ENCODE peak calls at places on chromosomes 5 and 9, in nine cellular contexts. N, A, E, G, S, H, V, W and R are unnamed samples.
A peak's percentile ranks its signal among the peaks of the same experiment; 100 is the strongest.

GRCh38 chr5:158814521-158814920 is 285.2 kb downstream of the EBF1 start:
- DNase-seq in A (no peak), H (no peak), N (no peak), G (no peak), W (no peak), V (no peak), S (no peak), E (no peak), R (no peak)

GRCh38 chr5:32231929-32232328 is 57.8 kb upstream of the GOLPH3 start:
- DNase-seq in S (no peak), H (no peak), W (no peak), G (no peak), N (peak; percentile 89), A (peak; percentile 7), E (no peak), V (no peak), R (no peak)

GRCh38 chr9:120308495-120308894 is 271.5 kb downstream of the CDK5RAP2 start:
- DNase-seq in H (no peak), E (no peak), V (no peak), S (no peak), N (peak; percentile 16), A (no peak), G (no peak), W (no peak), R (no peak)

GRCh38 chr5:135493406-135494180 is 41.4 kb upstream of the TIFAB start:
- DNase-seq in A (no peak), V (no peak), H (no peak), G (peak; percentile 27), W (no peak), E (no peak), N (peak; percentile 87), S (peak; percentile 92), R (no peak)

GRCh38 chr5:57937501-57937900 is 454.9 kb upstream of the ACTBL2 start:
- DNase-seq in H (no peak), A (no peak), G (no peak), W (no peak), E (no peak), V (no peak), N (no peak), S (peak; percentile 24), R (no peak)

GRCh38 chr5:120217001-120217400 is 247.1 kb upstream of the PRR16 start:
- DNase-seq in E (no peak), V (no peak), G (no peak), W (no peak), N (no peak), S (no peak), H (no peak), A (no peak), R (no peak)

GRCh38 chr9:89274838-89275237 is 36.2 kb upstream of the CKS2 start:
- DNase-seq in A (no peak), E (no peak), H (no peak), W (no peak), G (no peak), V (no peak), S (peak; percentile 99), N (peak; percentile 68), R (no peak)

GRCh38 chr9:110099236-110099741 is 108.7 kb downstream of the C9orf152 start:
- DNase-seq in E (no peak), A (no peak), S (peak; percentile 84), W (no peak), G (no peak), H (peak; percentile 38), V (no peak), N (peak; percentile 32), R (no peak)

DNA sequence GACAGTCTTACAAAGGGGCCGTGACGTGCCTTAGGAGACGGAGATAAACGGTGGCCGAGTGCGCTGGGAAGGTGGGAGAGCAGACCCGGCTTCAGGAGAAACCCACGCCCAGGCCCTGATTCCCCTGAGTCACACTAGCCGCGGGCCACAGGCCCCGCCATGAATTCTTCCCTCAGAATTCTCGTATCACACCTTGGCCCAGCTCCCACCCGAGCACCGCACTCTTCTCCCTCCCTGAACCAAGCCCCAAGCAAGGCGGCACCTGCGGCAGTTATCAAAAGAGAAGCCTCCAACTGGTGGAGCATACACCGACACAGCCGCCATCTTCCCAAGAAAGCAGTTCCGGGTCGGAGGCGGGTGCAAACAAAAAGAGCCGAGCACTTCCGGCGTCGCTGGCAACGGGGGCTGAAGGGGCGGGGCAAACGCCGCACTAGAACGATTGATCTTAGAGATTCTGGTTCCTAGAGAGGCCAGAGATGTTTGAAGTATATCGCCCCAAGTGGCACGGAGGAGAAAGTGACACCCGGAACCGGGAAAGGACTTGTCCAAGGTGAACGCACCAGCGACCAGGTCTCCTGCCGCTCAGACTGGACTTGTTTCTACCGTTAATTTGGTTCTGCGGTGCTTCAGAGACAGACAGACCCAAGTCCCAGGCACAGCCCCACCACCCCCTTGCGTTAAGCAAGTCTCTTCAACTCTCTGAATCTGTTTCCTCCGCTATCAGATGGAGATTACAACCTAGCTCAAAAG is at the start of gene PSMB7:
- DNase-seq in H (peak; percentile 96), W (peak; percentile 96), G (peak; percentile 92), E (peak; percentile 87), S (peak; percentile 96), N (peak; percentile 96), V (peak; percentile 96), A (peak; percentile 99), R (peak; percentile 95)
- TF ChIP-seq POLR2A in H (peak; percentile 32), W (peak; percentile 56), G (peak; percentile 41), E (peak; percentile 81), S (peak; percentile 83), N (peak; percentile 70), V (peak; percentile 75), A (peak; percentile 80), R (peak; percentile 44)

GRCh38 chr5:172193872-172194271 is at the start of gene EFCAB9:
- DNase-seq in W (no peak), G (no peak), N (no peak), V (no peak), H (no peak), A (no peak), S (no peak), E (no peak), R (no peak)
- TF ChIP-seq POLR2A in W (no peak), G (no peak), N (no peak), V (no peak), H (no peak), A (no peak), S (no peak), E (no peak), R (no peak)

GRCh38 chr9:34653610-34654072 is 1.7 kb downstream of the IL11RA start:
- DNase-seq in E (no peak), W (no peak), G (no peak), S (peak; percentile 20), A (no peak), H (peak; percentile 63), V (no peak), N (no peak), R (peak; percentile 40)

GRCh38 chr9:34653131-34653530 is 1.1 kb downstream of the IL11RA start:
- DNase-seq in W (no peak), S (peak; percentile 52), G (no peak), E (no peak), A (no peak), N (no peak), V (no peak), H (no peak), R (no peak)

GRCh38 chr9:34655394-34655793 is 3.4 kb downstream of the IL11RA start:
- DNase-seq in N (no peak), E (no peak), A (no peak), H (no peak), W (no peak), V (no peak), S (no peak), G (no peak), R (no peak)

GRCh38 chr9:34652608-34653007 is 623 bp downstream of the IL11RA start:
- DNase-seq in A (no peak), N (no peak), H (no peak), E (no peak), G (no peak), V (no peak), W (no peak), S (no peak), R (no peak)

DNA sequence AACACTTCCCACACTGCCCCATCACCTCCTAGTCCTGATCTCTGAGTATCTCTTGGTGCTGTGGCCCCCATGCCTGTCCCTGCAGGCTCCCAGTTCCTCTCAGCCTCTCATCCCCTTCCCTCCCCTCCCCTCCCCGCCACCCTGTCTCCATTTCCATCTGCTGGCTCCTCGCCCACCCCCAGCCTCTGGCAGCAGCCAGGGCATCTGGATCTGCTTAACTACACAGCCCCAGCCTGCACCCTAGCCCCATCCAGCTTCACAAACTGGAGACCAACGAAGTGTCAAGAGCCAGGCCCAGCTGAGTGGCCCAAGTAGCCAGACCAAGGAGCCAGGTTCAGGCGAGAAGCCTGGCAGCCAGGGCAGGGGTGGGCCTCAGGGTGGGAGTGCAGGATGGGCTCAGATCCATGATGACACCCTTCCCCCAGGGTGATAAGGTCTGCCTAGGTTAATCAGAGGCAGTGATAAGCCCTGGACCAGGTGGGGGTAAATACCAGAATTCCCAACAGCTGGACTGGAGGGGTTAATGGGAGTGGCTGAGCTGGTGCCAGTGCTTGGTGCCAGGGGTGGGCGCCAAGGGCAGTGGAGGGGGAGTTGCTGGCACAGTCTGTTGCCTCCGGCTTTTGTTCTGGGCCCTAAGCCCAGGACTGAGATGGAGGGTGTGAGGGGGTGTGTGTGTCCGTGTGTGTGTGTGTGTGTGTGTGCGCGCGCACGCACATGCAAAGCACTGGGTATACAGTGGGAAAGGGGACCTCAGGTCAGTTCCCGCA is 2.5 kb downstream of the IL11RA start:
- DNase-seq in S (peak; percentile 57), G (no peak), N (no peak), W (no peak), V (peak; percentile 84), E (no peak), H (peak; percentile 87), A (no peak), R (peak; percentile 81)
- TF ChIP-seq POLR2A in S (no peak), G (no peak), N (no peak), W (no peak), V (no peak), E (no peak), H (no peak), A (no peak), R (no peak)

GRCh38 chr5:151685749-151686672 is 704 bp downstream of the SPARC start:
- DNase-seq in G (no peak), H (peak; percentile 57), V (no peak), W (no peak), A (no peak), S (no peak), E (no peak), N (no peak), R (no peak)

GRCh38 chr5:151683936-151684586 is 2.7 kb downstream of the SPARC start:
- DNase-seq in V (no peak), A (no peak), G (no peak), N (peak; percentile 58), W (no peak), S (no peak), E (no peak), H (no peak), R (no peak)

GRCh38 chr5:151684690-151685361 is 1.9 kb downstream of the SPARC start:
- DNase-seq in S (peak; percentile 97), E (no peak), A (peak; percentile 9), W (no peak), V (no peak), G (no peak), H (peak; percentile 87), N (peak; percentile 24), R (no peak)

GRCh38 chr5:151688406-151688805 is 1.7 kb upstream of the SPARC start:
- DNase-seq in S (no peak), H (peak; percentile 8), W (no peak), N (peak; percentile 42), V (no peak), E (no peak), A (no peak), G (no peak), R (no peak)

DNA sequence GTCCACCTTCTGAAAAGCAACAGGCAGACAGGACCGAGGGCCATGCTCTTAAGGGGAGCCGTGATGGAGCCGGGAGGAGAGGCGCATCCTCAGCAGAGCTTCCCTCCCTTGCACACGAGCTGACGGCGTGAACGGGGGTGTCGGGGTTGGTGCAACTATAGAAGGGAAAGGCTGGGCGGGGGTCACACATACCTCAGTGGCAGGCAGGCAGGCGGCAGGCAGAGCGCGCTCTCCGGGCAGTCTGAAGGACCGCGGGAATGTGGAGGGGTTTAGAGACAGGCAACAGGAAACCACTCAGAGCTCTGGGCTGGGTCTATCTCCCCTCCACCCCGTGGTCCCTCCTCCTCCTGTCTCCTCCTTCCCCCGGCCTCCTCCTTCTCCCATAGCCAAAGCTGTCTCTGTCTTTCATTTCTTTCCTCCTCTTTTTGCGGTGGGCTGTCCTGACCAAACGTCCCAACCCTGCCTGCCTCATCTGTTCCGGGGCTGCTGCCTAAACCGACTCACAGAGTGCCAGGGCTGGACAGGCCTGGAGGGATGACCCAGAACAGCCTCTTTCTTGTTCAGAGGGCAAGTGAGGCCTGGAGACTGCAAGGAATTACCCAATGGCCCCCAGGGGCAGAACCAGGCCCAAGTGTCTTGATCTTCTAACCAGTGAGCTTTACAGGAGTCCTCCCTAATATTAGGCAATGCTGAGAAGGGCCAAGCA is at the start of gene SPARC:
- DNase-seq in E (no peak), A (no peak), V (peak; percentile 53), S (peak; percentile 96), N (peak; percentile 93), G (no peak), W (peak; percentile 62), H (peak; percentile 92), R (peak; percentile 82)
- TF ChIP-seq POLR2A in E (peak; percentile 71), A (no peak), V (peak; percentile 75), S (peak; percentile 99), N (peak; percentile 19), G (no peak), W (peak; percentile 73), H (peak; percentile 95), R (no peak)